ENCODE peak calls at places on chromosomes 7 and 10, in five cellular contexts. One of them, this sample, is unnamed.

GRCh38 chr7:31100870-31101269 is 48.8 kb downstream of the ADCYAP1R1 start:
- DNase-seq in WERI-Rb-1: no peak
- DNase-seq in GM20000: no peak
- DNase-seq in psoas muscle: no peak
- DNase-seq in astrocyte of the cerebellum: no peak
- DNase-seq in this sample: no peak

GRCh38 chr10:116989439-116989838 is 15.5 kb downstream of the SHTN1 start:
- DNase-seq in astrocyte of the cerebellum: no peak
- DNase-seq in GM20000: no peak
- DNase-seq in WERI-Rb-1: no peak
- DNase-seq in psoas muscle: no peak
- DNase-seq in this sample: no peak

GRCh38 chr7:8063706-8064297 is 95.2 kb downstream of the GLCCI1 start:
- DNase-seq in WERI-Rb-1: no peak
- DNase-seq in GM20000: no peak
- DNase-seq in psoas muscle: no peak
- DNase-seq in astrocyte of the cerebellum: peak
- DNase-seq in this sample: no peak

GRCh38 chr7:46461334-46461777 is 540.3 kb upstream of the IGFBP3 start:
- DNase-seq in psoas muscle: no peak
- DNase-seq in GM20000: no peak
- DNase-seq in WERI-Rb-1: no peak
- DNase-seq in astrocyte of the cerebellum: no peak
- DNase-seq in this sample: no peak

GRCh38 chr10:62475531-62475930 is 101.4 kb downstream of the ZNF365 start:
- DNase-seq in psoas muscle: no peak
- DNase-seq in GM20000: no peak
- DNase-seq in astrocyte of the cerebellum: no peak
- DNase-seq in WERI-Rb-1: no peak
- DNase-seq in this sample: no peak

GRCh38 chr7:80722596-80723141 is 84.2 kb downstream of the CD36 start:
- DNase-seq in astrocyte of the cerebellum: peak
- DNase-seq in psoas muscle: peak
- DNase-seq in GM20000: no peak
- DNase-seq in WERI-Rb-1: no peak
- DNase-seq in this sample: peak

GRCh38 chr7:138797715-138798320 is at the start of the genes ATP6V0A4 and TMEM213:
- DNase-seq in psoas muscle: no peak
- DNase-seq in GM20000: no peak
- DNase-seq in astrocyte of the cerebellum: no peak
- DNase-seq in WERI-Rb-1: no peak
- DNase-seq in this sample: no peak

GRCh38 chr7:98211221-98211675 is at the start of gene BHLHA15:
- DNase-seq in WERI-Rb-1: peak
- DNase-seq in psoas muscle: no peak
- DNase-seq in GM20000: peak
- DNase-seq in astrocyte of the cerebellum: no peak
- DNase-seq in this sample: no peak

GRCh38 chr10:92240289-92241157 is 50.4 kb downstream of the CPEB3 start:
- DNase-seq in astrocyte of the cerebellum: peak
- DNase-seq in WERI-Rb-1: peak
- DNase-seq in psoas muscle: peak
- DNase-seq in GM20000: peak
- DNase-seq in this sample: no peak

GRCh38 chr10:71663311-71663710 is 56.3 kb downstream of the C10orf105 start:
- DNase-seq in psoas muscle: no peak
- DNase-seq in GM20000: no peak
- DNase-seq in WERI-Rb-1: no peak
- DNase-seq in astrocyte of the cerebellum: no peak
- DNase-seq in this sample: no peak

GRCh38 chr7:95046494-95047240 is 139.3 kb downstream of the PPP1R9A start:
- DNase-seq in WERI-Rb-1: no peak
- DNase-seq in psoas muscle: no peak
- DNase-seq in astrocyte of the cerebellum: peak
- DNase-seq in GM20000: peak
- DNase-seq in this sample: no peak

GRCh38 chr7:81268551-81268950 is 349.7 kb upstream of the SEMA3C start:
- DNase-seq in psoas muscle: no peak
- DNase-seq in WERI-Rb-1: no peak
- DNase-seq in astrocyte of the cerebellum: no peak
- DNase-seq in GM20000: no peak
- DNase-seq in this sample: no peak

GRCh38 chr7:1150400-1151002 is 9.5 kb downstream of the ZFAND2A start:
- DNase-seq in astrocyte of the cerebellum: no peak
- DNase-seq in GM20000: no peak
- DNase-seq in psoas muscle: no peak
- DNase-seq in WERI-Rb-1: no peak
- DNase-seq in this sample: no peak

GRCh38 chr7:5421626-5422323 is 1.9 kb downstream of the TNRC18 start:
- DNase-seq in GM20000: peak
- DNase-seq in WERI-Rb-1: no peak
- DNase-seq in psoas muscle: peak
- DNase-seq in astrocyte of the cerebellum: no peak
- DNase-seq in this sample: no peak

GRCh38 chr7:83065714-83066113 is 97.0 kb downstream of the PCLO start:
- DNase-seq in GM20000: no peak
- DNase-seq in astrocyte of the cerebellum: no peak
- DNase-seq in WERI-Rb-1: no peak
- DNase-seq in psoas muscle: no peak
- DNase-seq in this sample: no peak

GRCh38 chr10:70578371-70578947 is 24.1 kb downstream of the PRF1 start:
- DNase-seq in astrocyte of the cerebellum: peak
- DNase-seq in psoas muscle: no peak
- DNase-seq in WERI-Rb-1: no peak
- DNase-seq in GM20000: peak
- DNase-seq in this sample: no peak

GRCh38 chr7:92790987-92791386 is 45.4 kb downstream of the CDK6 start:
- DNase-seq in GM20000: no peak
- DNase-seq in psoas muscle: no peak
- DNase-seq in astrocyte of the cerebellum: no peak
- DNase-seq in WERI-Rb-1: no peak
- DNase-seq in this sample: no peak

GRCh38 chr10:32166365-32166764 is 110.1 kb upstream of the KIF5B start:
- DNase-seq in WERI-Rb-1: no peak
- DNase-seq in astrocyte of the cerebellum: no peak
- DNase-seq in GM20000: no peak
- DNase-seq in psoas muscle: no peak
- DNase-seq in this sample: no peak

GRCh38 chr10:124614003-124614659 is 130.0 kb downstream of the FAM53B start:
- DNase-seq in psoas muscle: no peak
- DNase-seq in GM20000: peak
- DNase-seq in astrocyte of the cerebellum: no peak
- DNase-seq in WERI-Rb-1: no peak
- DNase-seq in this sample: no peak

GRCh38 chr10:18378766-18379165 is 238.5 kb downstream of the CACNB2 start:
- DNase-seq in GM20000: no peak
- DNase-seq in psoas muscle: no peak
- DNase-seq in astrocyte of the cerebellum: no peak
- DNase-seq in WERI-Rb-1: no peak
- DNase-seq in this sample: no peak

GRCh38 chr10:22620140-22620857 is 94.1 kb downstream of the PIP4K2A start:
- DNase-seq in astrocyte of the cerebellum: peak
- DNase-seq in GM20000: no peak
- DNase-seq in WERI-Rb-1: no peak
- DNase-seq in psoas muscle: peak
- DNase-seq in this sample: peak

GRCh38 chr10:92079003-92079402 is 155.4 kb downstream of the BTAF1 start:
- DNase-seq in WERI-Rb-1: no peak
- DNase-seq in GM20000: no peak
- DNase-seq in astrocyte of the cerebellum: no peak
- DNase-seq in psoas muscle: no peak
- DNase-seq in this sample: no peak

GRCh38 chr7:21076579-21076978 is 289.9 kb upstream of the SP8 start:
- DNase-seq in WERI-Rb-1: no peak
- DNase-seq in GM20000: no peak
- DNase-seq in psoas muscle: no peak
- DNase-seq in astrocyte of the cerebellum: no peak
- DNase-seq in this sample: no peak

GRCh38 chr10:118033905-118034304 is 12.8 kb downstream of the RAB11FIP2 start:
- DNase-seq in GM20000: no peak
- DNase-seq in psoas muscle: no peak
- DNase-seq in astrocyte of the cerebellum: no peak
- DNase-seq in WERI-Rb-1: no peak
- DNase-seq in this sample: no peak

GRCh38 chr10:21199501-21199900 is 302.4 kb upstream of the NEBL start:
- DNase-seq in WERI-Rb-1: no peak
- DNase-seq in astrocyte of the cerebellum: no peak
- DNase-seq in psoas muscle: no peak
- DNase-seq in GM20000: no peak
- DNase-seq in this sample: no peak

GRCh38 chr7:147809785-147810184 is 780.8 kb upstream of the C7orf33 start:
- DNase-seq in astrocyte of the cerebellum: no peak
- DNase-seq in GM20000: no peak
- DNase-seq in WERI-Rb-1: no peak
- DNase-seq in psoas muscle: no peak
- DNase-seq in this sample: no peak

GRCh38 chr10:59967079-59967478 is 60.7 kb upstream of the CCDC6 start:
- DNase-seq in GM20000: no peak
- DNase-seq in psoas muscle: no peak
- DNase-seq in WERI-Rb-1: no peak
- DNase-seq in astrocyte of the cerebellum: no peak
- DNase-seq in this sample: no peak

GRCh38 chr7:96548664-96549063 is 161.0 kb downstream of the SEM1 start:
- DNase-seq in psoas muscle: no peak
- DNase-seq in WERI-Rb-1: no peak
- DNase-seq in astrocyte of the cerebellum: no peak
- DNase-seq in GM20000: no peak
- DNase-seq in this sample: no peak

GRCh38 chr7:110541962-110542361 is 549.0 kb upstream of the LRRN3 start:
- DNase-seq in astrocyte of the cerebellum: peak
- DNase-seq in GM20000: no peak
- DNase-seq in psoas muscle: no peak
- DNase-seq in WERI-Rb-1: no peak
- DNase-seq in this sample: no peak

GRCh38 chr7:42691030-42691639 is 220.7 kb downstream of the C7orf25 start:
- DNase-seq in astrocyte of the cerebellum: peak
- DNase-seq in GM20000: no peak
- DNase-seq in WERI-Rb-1: peak
- DNase-seq in psoas muscle: no peak
- DNase-seq in this sample: no peak
- TF ChIP-seq CTCF in astrocyte of the cerebellum: peak
- TF ChIP-seq CTCF in GM20000: no peak
- TF ChIP-seq CTCF in WERI-Rb-1: peak
- TF ChIP-seq CTCF in psoas muscle: peak
- TF ChIP-seq CTCF in this sample: peak

GRCh38 chr7:69799048-69799697 is 200.9 kb downstream of the AUTS2 start:
- DNase-seq in psoas muscle: no peak
- DNase-seq in WERI-Rb-1: no peak
- DNase-seq in GM20000: no peak
- DNase-seq in astrocyte of the cerebellum: no peak
- DNase-seq in this sample: no peak
- TF ChIP-seq CTCF in psoas muscle: no peak
- TF ChIP-seq CTCF in WERI-Rb-1: no peak
- TF ChIP-seq CTCF in GM20000: no peak
- TF ChIP-seq CTCF in astrocyte of the cerebellum: no peak
- TF ChIP-seq CTCF in this sample: no peak

DNA sequence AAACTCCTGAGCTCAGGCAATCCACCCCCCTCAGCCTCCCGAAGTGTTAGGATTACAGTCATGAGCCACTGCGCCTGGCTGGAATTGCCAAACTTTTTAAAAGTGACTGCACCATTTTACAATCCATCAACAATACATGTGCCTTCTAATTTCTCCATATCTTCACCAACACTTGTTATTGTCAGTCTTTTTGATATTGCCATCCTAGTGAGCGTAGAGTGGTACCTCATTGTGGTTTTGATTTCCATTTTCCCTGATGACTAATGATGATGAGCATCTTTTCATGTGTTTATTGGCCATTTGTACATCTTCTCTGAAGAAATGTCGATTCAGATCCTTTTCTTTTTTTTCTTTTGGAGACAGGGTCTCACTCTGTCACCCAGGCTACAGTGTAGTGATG is 21.7 kb upstream of the STRIP2 start:
- DNase-seq in astrocyte of the cerebellum: no peak
- DNase-seq in psoas muscle: no peak
- DNase-seq in WERI-Rb-1: no peak
- DNase-seq in GM20000: no peak
- DNase-seq in this sample: no peak
- TF ChIP-seq CTCF in astrocyte of the cerebellum: no peak
- TF ChIP-seq CTCF in psoas muscle: no peak
- TF ChIP-seq CTCF in WERI-Rb-1: no peak
- TF ChIP-seq CTCF in GM20000: no peak
- TF ChIP-seq CTCF in this sample: no peak

GRCh38 chr7:129468087-129468486 is 33.9 kb downstream of the STRIP2 start:
- DNase-seq in WERI-Rb-1: no peak
- DNase-seq in GM20000: no peak
- DNase-seq in astrocyte of the cerebellum: no peak
- DNase-seq in psoas muscle: no peak
- DNase-seq in this sample: peak
- TF ChIP-seq CTCF in WERI-Rb-1: no peak
- TF ChIP-seq CTCF in GM20000: no peak
- TF ChIP-seq CTCF in astrocyte of the cerebellum: no peak
- TF ChIP-seq CTCF in psoas muscle: no peak
- TF ChIP-seq CTCF in this sample: no peak

This sample was measured in AG09319.